ENCODE peak calls at places on chromosomes 7 and 10, in seven cellular contexts. L is CD8-positive, alpha-beta memory T cell; C is PC-9; O is NCI-H345; N is T-cell; K is endothelial cell; Y is pons. V is an unnamed sample.

GRCh38 chr7:68414631-68415425 is 1183.4 kb upstream of the AUTS2 start:
- DNase-seq in Y (no peak), K (no peak), C (no peak), N (no peak), O (no peak), L (no peak), V (no peak)

GRCh38 chr10:123842692-123843385 is 48.8 kb downstream of the CPXM2 start:
- DNase-seq in K (no peak), Y (no peak), C (no peak), O (no peak), L (no peak), N (no peak), V (no peak)

GRCh38 chr7:47143344-47143743 is 438.6 kb downstream of the TNS3 start:
- DNase-seq in N (no peak), K (no peak), Y (no peak), L (no peak), O (no peak), C (no peak), V (no peak)

GRCh38 chr7:55878701-55879100 is 8.6 kb upstream of the ZNF713 start:
- DNase-seq in N (no peak), K (no peak), O (no peak), Y (no peak), C (no peak), L (no peak), V (no peak)

GRCh38 chr10:95337761-95338160 is 47.0 kb upstream of the PDLIM1 start:
- DNase-seq in Y (no peak), C (no peak), N (no peak), L (no peak), O (no peak), K (no peak), V (no peak)

GRCh38 chr7:39069046-39069445 is 91.3 kb downstream of the POU6F2 start:
- DNase-seq in L (no peak), N (no peak), K (no peak), C (peak), O (no peak), Y (no peak), V (no peak)

GRCh38 chr10:20976891-20977684 is 80.0 kb upstream of the NEBL start:
- DNase-seq in K (no peak), L (no peak), O (no peak), N (no peak), Y (no peak), C (no peak), V (no peak)

GRCh38 chr7:37052673-37053072 is 328.4 kb upstream of the AOAH start:
- DNase-seq in O (no peak), L (no peak), Y (no peak), K (peak), N (no peak), C (no peak), V (no peak)

V was measured in cerebellar cortex.